ENCODE peak calls at places on chromosomes 5 and 9, in ten cellular contexts. One of them, this sample, is unnamed.
A peak's percentile ranks its signal among the peaks of the same experiment; 100 is the strongest.

GRCh38 chr5:2817031-2817603 is 65.6 kb upstream of the IRX2 start:
- DNase-seq in lower lobe of right lung: no peak
- DNase-seq in SK-N-SH: no peak
- DNase-seq in upper lobe of left lung: no peak
- DNase-seq in A549: no peak
- DNase-seq in tibial artery: no peak
- DNase-seq in right lobe of liver: no peak
- DNase-seq in cardiac muscle cell: no peak
- DNase-seq in ovary: no peak
- DNase-seq in heart right ventricle: no peak
- DNase-seq in this sample: no peak

GRCh38 chr5:139382781-139383180 is 316 bp downstream of the SLC23A1 start:
- DNase-seq in tibial artery: peak; percentile 53
- DNase-seq in heart right ventricle: no peak
- DNase-seq in cardiac muscle cell: no peak
- DNase-seq in right lobe of liver: no peak
- DNase-seq in lower lobe of right lung: no peak
- DNase-seq in ovary: peak; percentile 4
- DNase-seq in A549: no peak
- DNase-seq in upper lobe of left lung: no peak
- DNase-seq in SK-N-SH: no peak
- DNase-seq in this sample: no peak

GRCh38 chr9:99351647-99352046 is 129.6 kb downstream of the SEC61B start:
- DNase-seq in cardiac muscle cell: no peak
- DNase-seq in A549: no peak
- DNase-seq in tibial artery: no peak
- DNase-seq in heart right ventricle: no peak
- DNase-seq in upper lobe of left lung: no peak
- DNase-seq in ovary: no peak
- DNase-seq in lower lobe of right lung: no peak
- DNase-seq in SK-N-SH: no peak
- DNase-seq in right lobe of liver: no peak
- DNase-seq in this sample: peak; percentile 34

GRCh38 chr9:16461231-16461840 is 409.1 kb downstream of the BNC2 start:
- DNase-seq in A549: no peak
- DNase-seq in SK-N-SH: no peak
- DNase-seq in upper lobe of left lung: no peak
- DNase-seq in lower lobe of right lung: no peak
- DNase-seq in cardiac muscle cell: no peak
- DNase-seq in heart right ventricle: no peak
- DNase-seq in ovary: no peak
- DNase-seq in right lobe of liver: no peak
- DNase-seq in tibial artery: no peak
- DNase-seq in this sample: no peak

GRCh38 chr9:93053781-93054331 is 4.6 kb upstream of the SUSD3 start:
- DNase-seq in cardiac muscle cell: no peak
- DNase-seq in tibial artery: no peak
- DNase-seq in lower lobe of right lung: no peak
- DNase-seq in right lobe of liver: no peak
- DNase-seq in heart right ventricle: no peak
- DNase-seq in A549: no peak
- DNase-seq in ovary: peak; percentile 20
- DNase-seq in upper lobe of left lung: no peak
- DNase-seq in SK-N-SH: no peak
- DNase-seq in this sample: no peak

GRCh38 chr5:146732966-146733365 is 145.6 kb downstream of the PPP2R2B start:
- DNase-seq in ovary: no peak
- DNase-seq in right lobe of liver: no peak
- DNase-seq in SK-N-SH: no peak
- DNase-seq in lower lobe of right lung: no peak
- DNase-seq in upper lobe of left lung: no peak
- DNase-seq in A549: no peak
- DNase-seq in tibial artery: no peak
- DNase-seq in cardiac muscle cell: no peak
- DNase-seq in heart right ventricle: no peak
- DNase-seq in this sample: no peak

GRCh38 chr5:29899583-29899982 is 1293.9 kb upstream of the CDH6 start:
- DNase-seq in tibial artery: no peak
- DNase-seq in upper lobe of left lung: no peak
- DNase-seq in A549: no peak
- DNase-seq in right lobe of liver: peak; percentile 83
- DNase-seq in heart right ventricle: no peak
- DNase-seq in lower lobe of right lung: no peak
- DNase-seq in ovary: no peak
- DNase-seq in SK-N-SH: no peak
- DNase-seq in cardiac muscle cell: no peak
- DNase-seq in this sample: peak; percentile 33

GRCh38 chr9:136354592-136355085 is 8.9 kb downstream of the DNLZ start:
- DNase-seq in upper lobe of left lung: no peak
- DNase-seq in heart right ventricle: peak; percentile 78
- DNase-seq in A549: peak; percentile 23
- DNase-seq in lower lobe of right lung: no peak
- DNase-seq in right lobe of liver: no peak
- DNase-seq in tibial artery: no peak
- DNase-seq in cardiac muscle cell: peak; percentile 49
- DNase-seq in SK-N-SH: no peak
- DNase-seq in ovary: no peak
- DNase-seq in this sample: no peak

DNA sequence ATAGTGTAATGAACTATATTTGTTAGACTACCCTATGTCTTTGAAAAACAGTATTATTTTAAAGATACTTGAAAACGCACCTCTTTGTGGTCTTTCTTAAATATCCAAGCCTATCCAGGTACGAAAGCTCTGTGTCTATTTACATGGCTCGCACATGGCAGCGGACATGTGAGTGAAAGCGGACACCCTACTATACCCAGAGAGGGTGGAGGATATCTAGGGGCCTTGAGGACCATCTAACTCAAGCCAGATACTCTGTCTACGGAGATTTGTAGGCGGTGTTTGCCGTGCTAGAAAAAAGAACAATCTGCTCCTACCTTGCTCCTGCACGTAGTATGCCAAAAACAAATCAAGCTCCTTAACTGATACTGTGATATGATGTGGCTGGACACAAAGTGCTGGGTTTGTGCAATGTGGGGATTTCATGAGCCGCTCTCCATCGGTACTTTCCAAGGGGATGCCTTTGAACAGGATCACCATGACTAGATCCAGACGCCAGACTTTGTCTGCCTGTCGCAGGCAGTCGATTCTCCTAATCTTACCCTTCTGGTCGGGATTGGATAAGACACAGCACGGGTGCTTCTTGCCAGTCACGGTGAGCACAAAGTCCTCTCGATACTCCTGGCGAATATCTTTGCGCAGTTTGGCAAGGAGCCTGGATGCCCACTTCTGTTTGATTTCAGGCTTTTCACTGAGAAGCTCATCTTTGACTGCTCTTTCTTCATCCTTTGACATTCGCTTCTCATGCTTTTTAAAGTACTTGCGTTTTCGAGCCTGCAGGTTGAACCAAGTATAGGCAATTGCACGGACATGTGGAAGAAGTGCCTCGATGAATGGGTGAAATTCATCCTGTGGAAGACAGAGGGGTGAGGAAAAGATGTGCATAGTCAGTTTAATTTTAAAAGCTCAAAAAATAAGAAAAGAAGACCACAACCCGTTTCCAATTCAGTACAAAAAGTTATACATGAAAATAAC is 7.0 kb downstream of the NFIB start:
- DNase-seq in upper lobe of left lung: no peak
- DNase-seq in lower lobe of right lung: no peak
- DNase-seq in tibial artery: no peak
- DNase-seq in heart right ventricle: no peak
- DNase-seq in A549: no peak
- DNase-seq in SK-N-SH: no peak
- DNase-seq in cardiac muscle cell: no peak
- DNase-seq in ovary: no peak
- DNase-seq in right lobe of liver: no peak
- DNase-seq in this sample: peak; percentile 52
- TF ChIP-seq CTCF in upper lobe of left lung: peak; percentile 6
- TF ChIP-seq CTCF in lower lobe of right lung: no peak
- TF ChIP-seq CTCF in tibial artery: no peak
- TF ChIP-seq CTCF in heart right ventricle: no peak
- TF ChIP-seq CTCF in A549: no peak
- TF ChIP-seq CTCF in SK-N-SH: no peak
- TF ChIP-seq CTCF in cardiac muscle cell: no peak
- TF ChIP-seq CTCF in ovary: no peak
- TF ChIP-seq CTCF in right lobe of liver: no peak
- TF ChIP-seq CTCF in this sample: peak; percentile 10

GRCh38 chr5:16378762-16379161 is 86.8 kb downstream of the ZNF622 start:
- DNase-seq in upper lobe of left lung: no peak
- DNase-seq in lower lobe of right lung: no peak
- DNase-seq in cardiac muscle cell: peak; percentile 90
- DNase-seq in right lobe of liver: no peak
- DNase-seq in SK-N-SH: no peak
- DNase-seq in A549: no peak
- DNase-seq in tibial artery: no peak
- DNase-seq in ovary: no peak
- DNase-seq in heart right ventricle: peak; percentile 25
- DNase-seq in this sample: no peak
- H3K4me1 ChIP-seq in upper lobe of left lung: no peaks in the 10 kb centered on the region
- H3K4me1 ChIP-seq in lower lobe of right lung: no peaks in the 10 kb centered on the region
- H3K4me1 ChIP-seq in cardiac muscle cell: peaks cover 10% of the 10 kb centered on the region
- H3K4me1 ChIP-seq in right lobe of liver: no peaks in the 10 kb centered on the region
- H3K4me1 ChIP-seq in SK-N-SH: no peaks in the 10 kb centered on the region
- H3K4me1 ChIP-seq in A549: no peaks in the 10 kb centered on the region
- H3K4me1 ChIP-seq in tibial artery: no peaks in the 10 kb centered on the region
- H3K4me1 ChIP-seq in ovary: no peaks in the 10 kb centered on the region
- H3K4me1 ChIP-seq in heart right ventricle: no peaks in the 10 kb centered on the region
- H3K4me1 ChIP-seq in this sample: no peaks in the 10 kb centered on the region

GRCh38 chr9:79164396-79164795 is 407.4 kb upstream of the TLE4 start:
- DNase-seq in cardiac muscle cell: no peak
- DNase-seq in SK-N-SH: no peak
- DNase-seq in lower lobe of right lung: no peak
- DNase-seq in A549: no peak
- DNase-seq in upper lobe of left lung: no peak
- DNase-seq in heart right ventricle: no peak
- DNase-seq in tibial artery: no peak
- DNase-seq in right lobe of liver: no peak
- DNase-seq in ovary: no peak
- DNase-seq in this sample: no peak

GRCh38 chr9:79170643-79171042 is 401.1 kb upstream of the TLE4 start:
- DNase-seq in tibial artery: no peak
- DNase-seq in right lobe of liver: no peak
- DNase-seq in heart right ventricle: no peak
- DNase-seq in upper lobe of left lung: no peak
- DNase-seq in ovary: no peak
- DNase-seq in cardiac muscle cell: no peak
- DNase-seq in SK-N-SH: no peak
- DNase-seq in A549: no peak
- DNase-seq in lower lobe of right lung: no peak
- DNase-seq in this sample: no peak

GRCh38 chr9:79165006-79165405 is 406.8 kb upstream of the TLE4 start:
- DNase-seq in right lobe of liver: no peak
- DNase-seq in SK-N-SH: no peak
- DNase-seq in A549: no peak
- DNase-seq in ovary: no peak
- DNase-seq in upper lobe of left lung: no peak
- DNase-seq in heart right ventricle: no peak
- DNase-seq in tibial artery: no peak
- DNase-seq in cardiac muscle cell: no peak
- DNase-seq in lower lobe of right lung: no peak
- DNase-seq in this sample: no peak

GRCh38 chr9:79163544-79163943 is 408.2 kb upstream of the TLE4 start:
- DNase-seq in right lobe of liver: no peak
- DNase-seq in heart right ventricle: no peak
- DNase-seq in lower lobe of right lung: no peak
- DNase-seq in SK-N-SH: no peak
- DNase-seq in cardiac muscle cell: no peak
- DNase-seq in upper lobe of left lung: no peak
- DNase-seq in tibial artery: no peak
- DNase-seq in ovary: no peak
- DNase-seq in A549: no peak
- DNase-seq in this sample: no peak

GRCh38 chr9:79166005-79166404 is 405.8 kb upstream of the TLE4 start:
- DNase-seq in SK-N-SH: no peak
- DNase-seq in heart right ventricle: no peak
- DNase-seq in right lobe of liver: no peak
- DNase-seq in lower lobe of right lung: no peak
- DNase-seq in upper lobe of left lung: no peak
- DNase-seq in tibial artery: no peak
- DNase-seq in A549: no peak
- DNase-seq in ovary: no peak
- DNase-seq in cardiac muscle cell: no peak
- DNase-seq in this sample: peak; percentile 15
- TF ChIP-seq CTCF in SK-N-SH: no peak
- TF ChIP-seq CTCF in heart right ventricle: no peak
- TF ChIP-seq CTCF in right lobe of liver: no peak
- TF ChIP-seq CTCF in lower lobe of right lung: no peak
- TF ChIP-seq CTCF in upper lobe of left lung: no peak
- TF ChIP-seq CTCF in tibial artery: no peak
- TF ChIP-seq CTCF in A549: no peak
- TF ChIP-seq CTCF in ovary: no peak
- TF ChIP-seq CTCF in cardiac muscle cell: no peak
- TF ChIP-seq CTCF in this sample: no peak

GRCh38 chr9:121358747-121359146 is 11.3 kb downstream of the STOM start:
- DNase-seq in A549: no peak
- DNase-seq in upper lobe of left lung: no peak
- DNase-seq in heart right ventricle: no peak
- DNase-seq in right lobe of liver: no peak
- DNase-seq in SK-N-SH: no peak
- DNase-seq in lower lobe of right lung: no peak
- DNase-seq in tibial artery: no peak
- DNase-seq in cardiac muscle cell: no peak
- DNase-seq in ovary: no peak
- DNase-seq in this sample: no peak

GRCh38 chr9:121359358-121360294 is 10.4 kb downstream of the STOM start:
- DNase-seq in right lobe of liver: no peak
- DNase-seq in SK-N-SH: no peak
- DNase-seq in ovary: no peak
- DNase-seq in tibial artery: no peak
- DNase-seq in upper lobe of left lung: no peak
- DNase-seq in A549: no peak
- DNase-seq in lower lobe of right lung: no peak
- DNase-seq in cardiac muscle cell: no peak
- DNase-seq in heart right ventricle: no peak
- DNase-seq in this sample: no peak

GRCh38 chr9:121354141-121354540 is 15.9 kb downstream of the STOM start:
- DNase-seq in A549: no peak
- DNase-seq in ovary: peak; percentile 45
- DNase-seq in heart right ventricle: peak; percentile 73
- DNase-seq in lower lobe of right lung: no peak
- DNase-seq in upper lobe of left lung: no peak
- DNase-seq in right lobe of liver: no peak
- DNase-seq in cardiac muscle cell: no peak
- DNase-seq in tibial artery: no peak
- DNase-seq in SK-N-SH: no peak
- DNase-seq in this sample: no peak

GRCh38 chr9:121354770-121355169 is 15.3 kb downstream of the STOM start:
- DNase-seq in heart right ventricle: no peak
- DNase-seq in SK-N-SH: no peak
- DNase-seq in A549: no peak
- DNase-seq in lower lobe of right lung: no peak
- DNase-seq in cardiac muscle cell: no peak
- DNase-seq in right lobe of liver: no peak
- DNase-seq in upper lobe of left lung: no peak
- DNase-seq in tibial artery: no peak
- DNase-seq in ovary: no peak
- DNase-seq in this sample: no peak

DNA sequence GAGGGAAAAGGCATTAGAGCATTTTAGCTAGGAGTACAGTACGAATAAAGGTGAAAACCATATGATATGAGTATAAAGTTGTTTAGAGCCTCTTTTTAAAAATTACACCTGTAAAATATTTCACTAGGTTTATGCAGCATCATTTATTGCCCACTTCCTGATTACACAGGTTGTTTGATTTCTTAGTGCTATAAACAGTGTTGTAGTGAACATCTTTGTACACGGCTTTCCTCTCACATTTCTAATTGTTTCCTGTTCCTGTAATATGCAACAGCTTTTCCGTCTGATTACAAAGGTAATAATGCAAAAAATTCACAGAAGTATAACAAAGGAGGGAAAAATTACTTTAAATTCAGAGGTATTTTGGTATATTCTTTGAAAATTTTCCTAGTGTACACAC is 13.0 kb downstream of the STOM start:
- DNase-seq in tibial artery: no peak
- DNase-seq in SK-N-SH: no peak
- DNase-seq in A549: no peak
- DNase-seq in right lobe of liver: no peak
- DNase-seq in cardiac muscle cell: no peak
- DNase-seq in ovary: no peak
- DNase-seq in heart right ventricle: no peak
- DNase-seq in lower lobe of right lung: no peak
- DNase-seq in upper lobe of left lung: no peak
- DNase-seq in this sample: no peak
- H3K4me1 ChIP-seq in tibial artery: peaks cover 27% of the 10 kb centered on the region
- H3K4me1 ChIP-seq in SK-N-SH: peaks cover 22% of the 10 kb centered on the region
- H3K4me1 ChIP-seq in A549: peaks cover 54% of the 10 kb centered on the region
- H3K4me1 ChIP-seq in right lobe of liver: peaks cover 47% of the 10 kb centered on the region
- H3K4me1 ChIP-seq in cardiac muscle cell: peaks cover 43% of the 10 kb centered on the region
- H3K4me1 ChIP-seq in ovary: peaks cover 15% of the 10 kb centered on the region
- H3K4me1 ChIP-seq in heart right ventricle: peaks cover 100% of the 10 kb centered on the region
- H3K4me1 ChIP-seq in lower lobe of right lung: peaks cover 100% of the 10 kb centered on the region
- H3K4me1 ChIP-seq in upper lobe of left lung: peaks cover 97% of the 10 kb centered on the region
- H3K4me1 ChIP-seq in this sample: no peaks in the 10 kb centered on the region